ENCODE peak calls at places on chromosomes 12 and 14, in four cellular contexts. K is C1 segment of cervical spinal cord; W is KBM-7; L is stimulated activated CD8-positive, alpha-beta memory T cell treated with anti-CD3 and anti-CD28 coated beads, Interleukin-12 subunit alpha, Interleukin-12 subunit beta, amount 100 ng/mL, for 1 hour. U is an unnamed sample.

GRCh38 chr14:89429206-89430091 is 12.4 kb upstream of the FOXN3 start:
- DNase-seq in K (peak), W (peak), L (no peak), U (no peak)

GRCh38 chr14:102774391-102775153 is 2.7 kb upstream of the TRAF3 start:
- DNase-seq in L (peak), K (peak), W (peak), U (peak)

GRCh38 chr14:99881011-99881410 is 87.8 kb downstream of the EML1 start:
- DNase-seq in W (no peak), K (peak), L (no peak), U (no peak)

GRCh38 chr12:45601390-45601789 is 128.1 kb upstream of the ARID2 start:
- DNase-seq in K (no peak), W (no peak), L (no peak), U (no peak)

GRCh38 chr14:99185436-99186068 is 86.4 kb downstream of the BCL11B start:
- DNase-seq in L (no peak), W (no peak), K (no peak), U (no peak)

GRCh38 chr14:52380294-52380693 is 66.2 kb downstream of the PTGER2 start:
- DNase-seq in W (no peak), L (no peak), K (no peak), U (no peak)

GRCh38 chr12:45291518-45291917 is 75.6 kb downstream of the ANO6 start:
- DNase-seq in K (no peak), L (no peak), W (no peak), U (no peak)

GRCh38 chr12:81440001-81440400 is 319.1 kb downstream of the PPFIA2 start:
- DNase-seq in W (no peak), K (no peak), L (no peak), U (no peak)

GRCh38 chr12:17975239-17975638 is 114.8 kb downstream of the RERGL start:
- DNase-seq in L (no peak), K (no peak), W (no peak), U (no peak)

U was measured in activated gamma-delta T cell treated with anti-CD3 and anti-CD28 coated beads, Interleukin-2, amount 50 U/mL, for 16 hours.